ENCODE peak calls at places on chromosome 6, in five cellular contexts. One of them, this sample, is unnamed.

GRCh38 chr6:69780585-69781178 is 16.1 kb downstream of the LMBRD1 start:
- DNase-seq in NCI-H1092: no peak
- DNase-seq in mesothelial cell of epicardium: no peak
- DNase-seq in frontal cortex: no peak
- DNase-seq in putamen: no peak
- DNase-seq in this sample: no peak

GRCh38 chr6:134379086-134379485 is 61.2 kb upstream of the SGK1 start:
- DNase-seq in NCI-H1092: no peak
- DNase-seq in frontal cortex: no peak
- DNase-seq in putamen: no peak
- DNase-seq in mesothelial cell of epicardium: peak
- DNase-seq in this sample: no peak

GRCh38 chr6:6699741-6700367 is 111.3 kb downstream of the LY86 start:
- DNase-seq in mesothelial cell of epicardium: peak
- DNase-seq in frontal cortex: peak
- DNase-seq in putamen: no peak
- DNase-seq in NCI-H1092: peak
- DNase-seq in this sample: peak

GRCh38 chr6:158666637-158667359 is 16.9 kb downstream of the SYTL3 start:
- DNase-seq in mesothelial cell of epicardium: no peak
- DNase-seq in putamen: no peak
- DNase-seq in frontal cortex: no peak
- DNase-seq in NCI-H1092: no peak
- DNase-seq in this sample: peak

GRCh38 chr6:168480481-168480880 is 39.5 kb downstream of the SMOC2 start:
- DNase-seq in mesothelial cell of epicardium: no peak
- DNase-seq in frontal cortex: no peak
- DNase-seq in NCI-H1092: no peak
- DNase-seq in putamen: no peak
- DNase-seq in this sample: no peak

GRCh38 chr6:79949235-79949634 is 1.9 kb upstream of the ELOVL4 start:
- DNase-seq in NCI-H1092: peak
- DNase-seq in putamen: peak
- DNase-seq in mesothelial cell of epicardium: no peak
- DNase-seq in frontal cortex: no peak
- DNase-seq in this sample: peak

GRCh38 chr6:90938116-90938515 is 351.2 kb upstream of the MAP3K7 start:
- DNase-seq in mesothelial cell of epicardium: no peak
- DNase-seq in NCI-H1092: no peak
- DNase-seq in putamen: no peak
- DNase-seq in frontal cortex: no peak
- DNase-seq in this sample: no peak

GRCh38 chr6:150093397-150093796 is 24.5 kb upstream of the ULBP3 start:
- DNase-seq in putamen: no peak
- DNase-seq in NCI-H1092: no peak
- DNase-seq in frontal cortex: no peak
- DNase-seq in mesothelial cell of epicardium: no peak
- DNase-seq in this sample: no peak

GRCh38 chr6:168272379-168273011 is 47.1 kb downstream of the DACT2 start:
- DNase-seq in putamen: no peak
- DNase-seq in mesothelial cell of epicardium: no peak
- DNase-seq in frontal cortex: no peak
- DNase-seq in NCI-H1092: no peak
- DNase-seq in this sample: peak

GRCh38 chr6:118679293-118679692 is 27.9 kb upstream of the CEP85L start:
- DNase-seq in frontal cortex: no peak
- DNase-seq in mesothelial cell of epicardium: no peak
- DNase-seq in putamen: peak
- DNase-seq in NCI-H1092: no peak
- DNase-seq in this sample: no peak

GRCh38 chr6:24859132-24859531 is 60.4 kb upstream of the ARMH2 start:
- DNase-seq in putamen: peak
- DNase-seq in NCI-H1092: no peak
- DNase-seq in frontal cortex: no peak
- DNase-seq in mesothelial cell of epicardium: no peak
- DNase-seq in this sample: no peak

GRCh38 chr6:69796081-69796626 is 656 bp downstream of the LMBRD1 start:
- DNase-seq in NCI-H1092: peak
- DNase-seq in mesothelial cell of epicardium: no peak
- DNase-seq in putamen: peak
- DNase-seq in frontal cortex: peak
- DNase-seq in this sample: peak

GRCh38 chr6:168238159-168238887 is 81.3 kb downstream of the DACT2 start:
- DNase-seq in mesothelial cell of epicardium: no peak
- DNase-seq in putamen: no peak
- DNase-seq in NCI-H1092: no peak
- DNase-seq in frontal cortex: no peak
- DNase-seq in this sample: peak

GRCh38 chr6:134057478-134057877 is 5.1 kb upstream of the SLC2A12 start:
- DNase-seq in NCI-H1092: no peak
- DNase-seq in putamen: no peak
- DNase-seq in frontal cortex: no peak
- DNase-seq in mesothelial cell of epicardium: no peak
- DNase-seq in this sample: no peak

GRCh38 chr6:137495652-137496391 is 1.6 kb upstream of the OLIG3 start:
- DNase-seq in NCI-H1092: no peak
- DNase-seq in frontal cortex: no peak
- DNase-seq in putamen: no peak
- DNase-seq in mesothelial cell of epicardium: peak
- DNase-seq in this sample: no peak

GRCh38 chr6:167849846-167850459 is 23.2 kb downstream of the AFDN start:
- DNase-seq in frontal cortex: no peak
- DNase-seq in putamen: no peak
- DNase-seq in mesothelial cell of epicardium: no peak
- DNase-seq in NCI-H1092: no peak
- DNase-seq in this sample: peak

GRCh38 chr6:1984346-1984994 is 260.9 kb downstream of the GMDS start:
- DNase-seq in NCI-H1092: no peak
- DNase-seq in putamen: no peak
- DNase-seq in mesothelial cell of epicardium: no peak
- DNase-seq in frontal cortex: no peak
- DNase-seq in this sample: no peak

GRCh38 chr6:169162968-169163903 is 90.4 kb downstream of the THBS2 start:
- DNase-seq in mesothelial cell of epicardium: no peak
- DNase-seq in NCI-H1092: no peak
- DNase-seq in putamen: no peak
- DNase-seq in frontal cortex: no peak
- DNase-seq in this sample: peak

GRCh38 chr6:106117579-106117978 is 31.4 kb downstream of the PRDM1 start:
- DNase-seq in mesothelial cell of epicardium: no peak
- DNase-seq in frontal cortex: no peak
- DNase-seq in NCI-H1092: no peak
- DNase-seq in putamen: no peak
- DNase-seq in this sample: no peak

GRCh38 chr6:9620263-9620662 is 794.6 kb downstream of the TFAP2A start:
- DNase-seq in frontal cortex: no peak
- DNase-seq in putamen: no peak
- DNase-seq in mesothelial cell of epicardium: no peak
- DNase-seq in NCI-H1092: no peak
- DNase-seq in this sample: no peak

GRCh38 chr6:36718560-36718959 is 20.9 kb downstream of the RAB44 start:
- DNase-seq in mesothelial cell of epicardium: no peak
- DNase-seq in frontal cortex: no peak
- DNase-seq in putamen: no peak
- DNase-seq in NCI-H1092: no peak
- DNase-seq in this sample: no peak

GRCh38 chr6:89562114-89562815 is 76.3 kb downstream of the LYRM2 start:
- DNase-seq in frontal cortex: peak
- DNase-seq in NCI-H1092: no peak
- DNase-seq in putamen: peak
- DNase-seq in mesothelial cell of epicardium: no peak
- DNase-seq in this sample: no peak

GRCh38 chr6:162963861-162964260 is 236.1 kb downstream of the PACRG start:
- DNase-seq in putamen: no peak
- DNase-seq in mesothelial cell of epicardium: no peak
- DNase-seq in frontal cortex: no peak
- DNase-seq in NCI-H1092: no peak
- DNase-seq in this sample: no peak

GRCh38 chr6:14721103-14721758 is 524.6 kb upstream of the JARID2 start:
- DNase-seq in mesothelial cell of epicardium: no peak
- DNase-seq in putamen: peak
- DNase-seq in frontal cortex: no peak
- DNase-seq in NCI-H1092: no peak
- DNase-seq in this sample: peak

GRCh38 chr6:6461138-6461537 is 127.4 kb upstream of the LY86 start:
- DNase-seq in NCI-H1092: no peak
- DNase-seq in mesothelial cell of epicardium: no peak
- DNase-seq in frontal cortex: no peak
- DNase-seq in putamen: no peak
- DNase-seq in this sample: no peak

GRCh38 chr6:1295420-1295819 is 16.5 kb upstream of the FOXQ1 start:
- DNase-seq in putamen: no peak
- DNase-seq in frontal cortex: no peak
- DNase-seq in mesothelial cell of epicardium: no peak
- DNase-seq in NCI-H1092: no peak
- DNase-seq in this sample: no peak

GRCh38 chr6:13474360-13474759 is 13.0 kb downstream of the GFOD1 start:
- DNase-seq in putamen: no peak
- DNase-seq in frontal cortex: no peak
- DNase-seq in mesothelial cell of epicardium: no peak
- DNase-seq in NCI-H1092: no peak
- DNase-seq in this sample: no peak

GRCh38 chr6:135012764-135013163 is 41.9 kb downstream of the HBS1L start:
- DNase-seq in putamen: no peak
- DNase-seq in frontal cortex: no peak
- DNase-seq in mesothelial cell of epicardium: no peak
- DNase-seq in NCI-H1092: no peak
- DNase-seq in this sample: peak

GRCh38 chr6:25166955-25167753 is 112.0 kb upstream of the CARMIL1 start:
- DNase-seq in mesothelial cell of epicardium: no peak
- DNase-seq in frontal cortex: no peak
- DNase-seq in putamen: no peak
- DNase-seq in NCI-H1092: no peak
- DNase-seq in this sample: no peak

GRCh38 chr6:142902636-142903053 is 42.3 kb downstream of the HIVEP2 start:
- DNase-seq in putamen: no peak
- DNase-seq in mesothelial cell of epicardium: no peak
- DNase-seq in NCI-H1092: no peak
- DNase-seq in frontal cortex: no peak
- DNase-seq in this sample: peak

GRCh38 chr6:137518584-137518983 is 24.4 kb upstream of the OLIG3 start:
- DNase-seq in NCI-H1092: no peak
- DNase-seq in putamen: no peak
- DNase-seq in frontal cortex: no peak
- DNase-seq in mesothelial cell of epicardium: no peak
- DNase-seq in this sample: no peak

GRCh38 chr6:87333591-87334181 is 4.6 kb upstream of the GJB7 start:
- DNase-seq in putamen: no peak
- DNase-seq in mesothelial cell of epicardium: no peak
- DNase-seq in NCI-H1092: no peak
- DNase-seq in frontal cortex: no peak
- DNase-seq in this sample: peak